ENCODE peak calls at places on chromosomes 2 and 18, in four cellular contexts. U, E, O and N are unnamed samples.

GRCh38 chr2:62340981-62341624 is 145.2 kb downstream of the B3GNT2 start:
- DNase-seq in U (peak; percentile 65), O (no peak), E (peak; percentile 85), N (no peak)

GRCh38 chr2:217489145-217489960 is 513.4 kb downstream of the TNS1 start:
- DNase-seq in E (no peak), U (no peak), O (no peak), N (no peak)

GRCh38 chr2:30683240-30683956 is 123.8 kb downstream of the CAPN13 start:
- DNase-seq in U (no peak), E (no peak), O (no peak), N (no peak)

GRCh38 chr2:104867351-104868080 is 13.6 kb downstream of the POU3F3 start:
- DNase-seq in U (no peak), E (no peak), O (no peak), N (no peak)

GRCh38 chr2:20494246-20494645 is 47.4 kb downstream of the RHOB start:
- DNase-seq in O (no peak), U (no peak), E (no peak), N (peak; percentile 82)

GRCh38 chr2:216880509-216881184 is 20.8 kb upstream of the TNP1 start:
- DNase-seq in U (peak; percentile 93), O (no peak), E (no peak), N (peak; percentile 86)

GRCh38 chr18:63578357-63578958 is 8.7 kb upstream of the SERPINB13 start:
- DNase-seq in E (no peak), U (peak; percentile 35), O (peak; percentile 53), N (peak; percentile 36)

GRCh38 chr18:32840962-32841361 is 68.1 kb upstream of the KLHL14 start:
- DNase-seq in U (no peak), E (no peak), O (no peak), N (no peak)

GRCh38 chr2:204533629-204534370 is 11.5 kb upstream of the PARD3B start:
- DNase-seq in E (no peak), U (no peak), O (peak; percentile 20), N (peak; percentile 69)

GRCh38 chr2:23231865-23232264 is 153.1 kb upstream of the KLHL29 start:
- DNase-seq in U (no peak), E (no peak), O (no peak), N (no peak)

GRCh38 chr2:236343400-236344161 is 79.4 kb upstream of the ASB18 start:
- DNase-seq in O (peak; percentile 65), E (peak; percentile 9), U (peak; percentile 57), N (peak; percentile 75)

GRCh38 chr2:239273280-239274234 is 127.3 kb downstream of the HDAC4 start:
- DNase-seq in E (no peak), O (no peak), U (peak; percentile 48), N (no peak)

GRCh38 chr2:145012214-145012670 is 492.3 kb upstream of the ZEB2 start:
- DNase-seq in U (no peak), E (no peak), O (peak; percentile 91), N (peak; percentile 24)

GRCh38 chr2:137838255-137839092 is 125.8 kb upstream of the HNMT start:
- DNase-seq in E (no peak), U (peak; percentile 42), O (peak; percentile 50), N (peak; percentile 49)

GRCh38 chr2:173647681-173648350 is 293.1 kb downstream of the CDCA7 start:
- DNase-seq in U (no peak), E (no peak), O (no peak), N (peak; percentile 49)

GRCh38 chr18:7592305-7593071 is 25.4 kb downstream of the PTPRM start:
- DNase-seq in O (no peak), U (no peak), E (no peak), N (no peak)

GRCh38 chr2:113012436-113013335 is 7.4 kb downstream of the IL36A start:
- DNase-seq in U (peak; percentile 89), O (no peak), E (no peak), N (peak; percentile 36)

DNA sequence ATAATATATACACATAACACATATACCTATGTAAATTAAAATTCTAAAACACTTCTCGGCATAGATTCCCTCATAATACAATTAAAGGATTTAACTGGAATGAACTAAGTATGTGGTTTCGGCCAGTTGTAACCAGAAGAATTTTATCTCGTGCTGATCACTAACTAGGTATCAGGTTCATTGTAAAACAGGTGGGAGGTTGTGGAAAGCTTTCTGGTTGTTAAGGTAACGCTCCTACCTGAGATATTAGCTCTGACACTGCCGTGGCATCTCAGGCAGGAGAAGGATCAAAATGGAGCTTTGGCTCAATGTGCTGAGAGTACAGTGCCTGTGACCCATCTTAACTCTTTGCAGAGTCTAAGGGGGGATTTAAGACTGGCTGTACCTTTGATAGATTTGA is 42.5 kb downstream of the SLC9A2 start:
- DNase-seq in U (no peak), E (no peak), O (no peak), N (no peak)
- TF ChIP-seq FOS in U (no peak), E (no peak), O (no peak), N (no peak)

GRCh38 chr2:148903294-148903693 is 28.3 kb downstream of the KIF5C start:
- DNase-seq in U (no peak), O (no peak), E (no peak), N (no peak)

GRCh38 chr2:148901142-148901541 is 26.1 kb downstream of the KIF5C start:
- DNase-seq in E (no peak), O (no peak), U (no peak), N (no peak)

GRCh38 chr2:148900350-148900749 is 25.3 kb downstream of the KIF5C start:
- DNase-seq in O (no peak), U (no peak), E (no peak), N (no peak)

GRCh38 chr2:148896116-148896515 is 21.1 kb downstream of the KIF5C start:
- DNase-seq in O (no peak), E (no peak), U (no peak), N (no peak)

GRCh38 chr2:148899638-148900318 is 24.8 kb downstream of the KIF5C start:
- DNase-seq in U (no peak), O (no peak), E (no peak), N (no peak)
- TF ChIP-seq FOS in U (no peak), O (no peak), E (no peak), N (no peak)

GRCh38 chr18:22710628-22711380 is 222.3 kb upstream of the RBBP8 start:
- DNase-seq in O (peak; percentile 60), E (no peak), U (no peak), N (peak; percentile 64)
- TF ChIP-seq FOS in O (no peak), E (no peak), U (no peak), N (no peak)

GRCh38 chr2:158600155-158600802 is 143.5 kb downstream of the PKP4 start:
- DNase-seq in U (no peak), E (no peak), O (peak; percentile 99), N (peak; percentile 95)
- TF ChIP-seq FOS in U (no peak), E (no peak), O (peak; percentile 93), N (peak; percentile 52)

GRCh38 chr2:98457045-98457696 is 12.5 kb downstream of the INPP4A start:
- DNase-seq in U (no peak), O (peak; percentile 45), E (no peak), N (peak; percentile 99)

GRCh38 chr2:98453531-98453930 is 8.9 kb downstream of the INPP4A start:
- DNase-seq in E (no peak), O (no peak), U (no peak), N (no peak)

GRCh38 chr2:98454500-98455235 is 10.0 kb downstream of the INPP4A start:
- DNase-seq in U (peak; percentile 74), O (peak; percentile 56), E (no peak), N (peak; percentile 49)

GRCh38 chr2:98454073-98454472 is 9.4 kb downstream of the INPP4A start:
- DNase-seq in E (no peak), U (no peak), O (no peak), N (no peak)

GRCh38 chr2:98455494-98455976 is 10.9 kb downstream of the INPP4A start:
- DNase-seq in E (peak; percentile 68), O (no peak), U (no peak), N (peak; percentile 64)
- TF ChIP-seq FOS in E (no peak), O (no peak), U (no peak), N (no peak)

GRCh38 chr2:99404039-99404799 is 67.0 kb downstream of the EIF5B start:
- DNase-seq in E (no peak), O (no peak), U (no peak), N (no peak)
- TF ChIP-seq FOS in E (no peak), O (no peak), U (no peak), N (no peak)

GRCh38 chr2:211869134-211869533 is 669.5 kb downstream of the ERBB4 start:
- DNase-seq in O (no peak), E (no peak), U (no peak), N (no peak)

GRCh38 chr2:211864328-211864727 is 674.3 kb downstream of the ERBB4 start:
- DNase-seq in O (no peak), U (no peak), E (no peak), N (no peak)

GRCh38 chr2:211867845-211868361 is 670.7 kb downstream of the ERBB4 start:
- DNase-seq in E (no peak), O (peak; percentile 90), U (no peak), N (peak; percentile 61)
- TF ChIP-seq FOS in E (no peak), O (peak; percentile 90), U (no peak), N (peak; percentile 62)

GRCh38 chr2:222861411-222862067 is 703 bp downstream of the ACSL3 start:
- DNase-seq in U (peak; percentile 39), E (no peak), O (peak; percentile 61), N (no peak)

GRCh38 chr2:222864296-222864695 is 3.5 kb downstream of the ACSL3 start:
- DNase-seq in U (peak; percentile 61), E (no peak), O (no peak), N (peak; percentile 84)

GRCh38 chr2:222860740-222861410 is at the start of gene ACSL3:
- DNase-seq in U (peak; percentile 94), O (peak; percentile 96), E (peak; percentile 66), N (peak; percentile 89)

GRCh38 chr2:222862915-222863544 is 2.2 kb downstream of the ACSL3 start:
- DNase-seq in E (no peak), O (no peak), U (no peak), N (no peak)

DNA sequence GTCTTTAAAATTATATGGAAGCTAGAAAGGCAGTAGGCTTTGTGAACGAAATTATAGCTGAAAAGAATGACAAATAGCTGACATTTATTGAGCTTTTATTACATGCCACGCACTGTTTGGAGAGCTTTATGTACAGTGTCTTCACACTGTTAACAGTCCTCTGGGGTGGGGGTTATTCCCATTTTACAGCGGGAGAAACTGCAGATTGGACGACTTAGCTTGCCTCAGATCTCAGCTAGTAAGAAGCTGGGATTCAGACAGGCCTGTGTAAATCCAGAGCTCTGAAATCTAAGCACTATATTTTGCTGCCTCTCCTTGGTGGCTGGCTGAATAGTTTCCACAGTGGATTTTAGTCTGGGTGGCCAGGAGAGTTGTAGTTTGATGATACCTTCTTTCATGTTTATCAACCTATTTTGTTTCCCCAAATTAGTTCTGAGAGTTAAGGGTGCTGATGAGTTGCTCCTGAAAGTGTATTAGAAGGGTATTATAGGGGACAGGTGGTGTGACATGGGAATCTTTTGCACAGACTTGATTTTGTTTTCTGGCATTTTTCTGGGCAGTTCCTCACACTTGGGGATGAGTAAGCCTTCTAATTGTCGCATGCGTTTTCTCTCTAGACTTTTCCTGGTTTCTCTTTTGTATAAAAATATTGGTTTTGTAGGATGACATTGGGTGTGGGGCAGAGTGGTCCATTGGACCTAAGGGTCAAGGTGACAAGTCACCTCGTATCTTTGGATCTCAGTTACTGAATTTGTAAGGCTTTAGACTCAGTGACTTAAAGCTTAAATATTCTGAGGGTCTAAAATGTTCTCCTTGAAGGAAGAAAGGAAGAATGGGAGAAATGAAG is 1.5 kb downstream of the ACSL3 start:
- DNase-seq in E (no peak), U (peak; percentile 31), O (no peak), N (peak; percentile 62)
- TF ChIP-seq FOS in E (no peak), U (no peak), O (no peak), N (no peak)